ENCODE peak calls at places on chromosome 1, in four cellular contexts. S, Z, V and J are unnamed samples.

GRCh38 chr1:22808186-22808845 is 97.7 kb downstream of the EPHB2 start:
- DNase-seq in S (peak; percentile 76), Z (no peak), V (peak; percentile 31), J (peak; percentile 58)

GRCh38 chr1:151533870-151534269 is 6.2 kb upstream of the TUFT1 start:
- DNase-seq in Z (no peak), S (no peak), V (no peak), J (no peak)

GRCh38 chr1:247322849-247323586 is 8.6 kb downstream of the ZNF496 start:
- DNase-seq in Z (no peak), V (no peak), S (no peak), J (no peak)

GRCh38 chr1:6688001-6688400 is 13.6 kb downstream of the DNAJC11 start:
- DNase-seq in S (no peak), V (peak; percentile 13), Z (no peak), J (no peak)

GRCh38 chr1:19845166-19845954 is 30.3 kb upstream of the RNF186 start:
- DNase-seq in Z (no peak), V (no peak), S (no peak), J (no peak)

GRCh38 chr1:54743827-54744226 is 20.5 kb downstream of the PARS2 start:
- DNase-seq in S (no peak), Z (no peak), V (no peak), J (no peak)

GRCh38 chr1:157766792-157767191 is 10.1 kb downstream of the FCRL2 start:
- DNase-seq in S (no peak), V (no peak), Z (no peak), J (no peak)

GRCh38 chr1:243645281-243645680 is 204.8 kb downstream of the AKT3 start:
- DNase-seq in V (no peak), S (no peak), Z (no peak), J (no peak)

GRCh38 chr1:43853161-43853921 is 80.3 kb upstream of the ARTN start:
- DNase-seq in Z (no peak), V (no peak), S (peak; percentile 39), J (no peak)

GRCh38 chr1:41681331-41682136 is 197.1 kb upstream of the EDN2 start:
- DNase-seq in S (no peak), V (peak; percentile 46), Z (no peak), J (no peak)

GRCh38 chr1:31072304-31072746 is 6.8 kb upstream of the PUM1 start:
- DNase-seq in S (no peak), Z (peak; percentile 53), V (no peak), J (no peak)

GRCh38 chr1:35558374-35559316 is 1.0 kb downstream of the NCDN start:
- DNase-seq in V (no peak), S (no peak), Z (peak; percentile 52), J (no peak)

GRCh38 chr1:180098242-180098995 is 56.2 kb upstream of the QSOX1 start:
- DNase-seq in Z (no peak), V (peak; percentile 53), S (peak; percentile 14), J (peak; percentile 7)

GRCh38 chr1:36644556-36644955 is 161.8 kb upstream of the CSF3R start:
- DNase-seq in V (no peak), Z (no peak), S (no peak), J (no peak)

GRCh38 chr1:65924471-65924870 is 131.8 kb downstream of the PDE4B start:
- DNase-seq in V (peak; percentile 85), S (peak; percentile 60), Z (peak; percentile 2), J (no peak)

GRCh38 chr1:26225033-26225831 is 8.8 kb upstream of the CEP85 start:
- DNase-seq in S (no peak), Z (peak; percentile 89), V (peak; percentile 15), J (no peak)

GRCh38 chr1:62826892-62827291 is 43.0 kb downstream of the ATG4C start:
- DNase-seq in Z (no peak), V (no peak), S (no peak), J (no peak)

GRCh38 chr1:230067871-230068814 is 1.1 kb downstream of the GALNT2 start:
- DNase-seq in Z (peak; percentile 64), S (no peak), V (no peak), J (peak; percentile 46)

GRCh38 chr1:53066433-53066832 is 4.4 kb downstream of the PODN start:
- DNase-seq in S (no peak), Z (no peak), V (no peak), J (no peak)

GRCh38 chr1:3684031-3684430 is 31.7 kb downstream of the TP73 start:
- DNase-seq in S (no peak), V (no peak), Z (peak; percentile 56), J (no peak)

GRCh38 chr1:181506563-181507353 is 23.4 kb downstream of the CACNA1E start:
- DNase-seq in S (no peak), V (no peak), Z (no peak), J (no peak)

GRCh38 chr1:236403905-236404696 is 10.0 kb downstream of the EDARADD start:
- DNase-seq in S (no peak), Z (no peak), V (no peak), J (no peak)

GRCh38 chr1:62782197-62782886 is 1.6 kb upstream of the ATG4C start:
- DNase-seq in S (peak; percentile 42), Z (no peak), V (no peak), J (no peak)

GRCh38 chr1:35557118-35557610 is at the start of gene KIAA0319L:
- DNase-seq in S (peak; percentile 87), V (no peak), Z (peak; percentile 87), J (peak; percentile 87)

GRCh38 chr1:196136396-196136795 is 471.8 kb downstream of the KCNT2 start:
- DNase-seq in V (no peak), Z (no peak), S (peak; percentile 60), J (peak; percentile 34)

GRCh38 chr1:32701951-32702598 is 495 bp downstream of the SYNC start:
- DNase-seq in V (peak; percentile 11), Z (peak; percentile 40), S (peak; percentile 43), J (no peak)

GRCh38 chr1:178241057-178241456 is 147.2 kb downstream of the RASAL2 start:
- DNase-seq in Z (no peak), S (peak; percentile 60), V (no peak), J (peak; percentile 22)

GRCh38 chr1:178243890-178244289 is 150.0 kb downstream of the RASAL2 start:
- DNase-seq in Z (no peak), V (no peak), S (no peak), J (no peak)

GRCh38 chr1:178243119-178243518 is 149.2 kb downstream of the RASAL2 start:
- DNase-seq in Z (no peak), S (no peak), V (no peak), J (no peak)

GRCh38 chr1:178238722-178239510 is 145.0 kb downstream of the RASAL2 start:
- DNase-seq in S (peak; percentile 100), Z (no peak), V (peak; percentile 83), J (peak; percentile 76)

GRCh38 chr1:178241837-178242236 is 147.9 kb downstream of the RASAL2 start:
- DNase-seq in Z (no peak), S (no peak), V (no peak), J (no peak)
- TF ChIP-seq CTCF in Z (no peak), S (peak; percentile 28), V (peak; percentile 33), J (no peak)

DNA sequence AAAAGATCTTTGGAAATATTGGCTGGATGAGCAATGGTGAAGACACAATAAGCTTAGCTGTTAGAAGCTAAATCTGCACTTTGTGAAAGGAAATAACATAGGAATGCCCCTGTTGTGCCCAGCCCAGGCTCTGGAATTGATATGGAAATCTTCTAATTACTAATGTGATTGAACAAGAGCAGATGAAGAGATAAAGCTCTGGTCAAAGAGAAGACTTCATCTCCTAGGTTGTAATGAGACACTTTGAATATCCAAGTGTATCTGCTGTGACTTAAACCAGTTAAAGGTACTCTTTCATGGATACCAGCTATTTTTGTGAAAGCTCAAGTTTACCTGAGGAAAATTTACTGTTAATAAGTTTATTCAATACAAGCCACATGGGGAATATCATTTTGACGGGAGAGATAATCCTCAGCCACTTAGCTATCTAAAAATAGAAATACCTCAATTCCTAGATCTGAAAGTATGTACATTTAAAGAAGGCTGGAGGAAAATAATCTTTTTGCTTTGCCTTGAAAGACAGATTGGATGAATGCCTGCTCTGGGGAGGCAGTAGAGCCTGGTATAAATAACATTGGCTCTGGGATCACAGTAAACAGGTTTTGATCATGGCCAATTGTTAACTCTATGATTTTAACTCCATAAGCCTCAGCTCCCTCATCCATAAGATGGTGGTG is 494.0 kb upstream of the B3GALT2 start:
- DNase-seq in S (no peak), V (no peak), Z (peak; percentile 61), J (no peak)
- H3K27ac ChIP-seq in S (no peak overlapping the region), V (no peak overlapping the region), Z (peak overlapping the region; percentile 82), J (no peak overlapping the region)

GRCh38 chr1:226711976-226712778 is 26.9 kb downstream of the ITPKB start:
- DNase-seq in Z (no peak), S (no peak), V (no peak), J (no peak)

GRCh38 chr1:226717256-226717909 is 21.7 kb downstream of the ITPKB start:
- DNase-seq in S (no peak), V (no peak), Z (no peak), J (no peak)

GRCh38 chr1:226712779-226713420 is 26.2 kb downstream of the ITPKB start:
- DNase-seq in Z (no peak), S (no peak), V (no peak), J (no peak)

GRCh38 chr1:226716577-226716976 is 22.5 kb downstream of the ITPKB start:
- DNase-seq in S (no peak), Z (no peak), V (no peak), J (no peak)

GRCh38 chr1:226714148-226714547 is 24.9 kb downstream of the ITPKB start:
- DNase-seq in V (no peak), Z (no peak), S (peak; percentile 94), J (peak; percentile 59)
- TF ChIP-seq CTCF in V (no peak), Z (no peak), S (no peak), J (no peak)

GRCh38 chr1:155196103-155196892 is 11.4 kb downstream of the THBS3 start:
- DNase-seq in Z (no peak), V (no peak), S (no peak), J (no peak)
- H3K27ac ChIP-seq in Z (no peak overlapping the region), V (no peak overlapping the region), S (no peak overlapping the region), J (peak overlapping the region; percentile 99)